ENCODE peak calls at places on chromosomes 1 and 21, in ten cellular contexts. X, N, E, D, S, A, R, P, Q and K are unnamed samples.

GRCh38 chr1:220874201-220874655 is 5.0 kb upstream of the HLX start:
- DNase-seq in E (peak), A (peak), N (peak), R (no peak), S (peak), D (peak), Q (peak), P (no peak), X (no peak), K (peak)

GRCh38 chr1:51270751-51271150 is 34.7 kb downstream of the RNF11 start:
- DNase-seq in D (no peak), Q (no peak), A (no peak), R (no peak), P (no peak), X (no peak), E (no peak), N (no peak), S (no peak), K (no peak)

GRCh38 chr21:41059871-41060270 is 108.1 kb upstream of the BACE2 start:
- DNase-seq in D (no peak), Q (no peak), X (no peak), P (no peak), S (no peak), R (no peak), N (peak), A (no peak), E (no peak), K (no peak)

GRCh38 chr1:10101929-10102328 is 69.2 kb downstream of the UBE4B start:
- DNase-seq in D (no peak), R (no peak), S (no peak), E (no peak), X (no peak), P (no peak), Q (no peak), N (no peak), A (no peak), K (no peak)

GRCh38 chr1:204896023-204896422 is 25.4 kb downstream of the NFASC start:
- DNase-seq in P (no peak), D (no peak), A (no peak), S (no peak), Q (no peak), N (no peak), E (no peak), R (no peak), X (no peak), K (no peak)

GRCh38 chr1:1672181-1672965 is 13.6 kb upstream of the CDK11B start:
- DNase-seq in E (no peak), R (no peak), A (no peak), D (no peak), X (no peak), Q (no peak), S (no peak), P (no peak), N (no peak), K (peak)

GRCh38 chr1:165143437-165144065 is 213.0 kb downstream of the LMX1A start:
- DNase-seq in R (no peak), S (peak), Q (no peak), N (peak), X (no peak), A (peak), P (no peak), E (peak), D (no peak), K (peak)

GRCh38 chr1:869499-870244 is 54.1 kb upstream of the SAMD11 start:
- DNase-seq in E (peak), N (peak), A (peak), P (peak), R (peak), S (peak), Q (no peak), X (peak), D (peak), K (peak)

GRCh38 chr1:171655215-171656116 is 3.0 kb upstream of the MYOC start:
- DNase-seq in A (peak), N (peak), X (peak), D (peak), Q (no peak), S (peak), R (peak), E (no peak), P (peak), K (peak)

GRCh38 chr1:15835205-15835740 is 12.2 kb upstream of the SPEN start:
- DNase-seq in E (peak), R (no peak), N (no peak), X (no peak), P (peak), S (peak), D (no peak), A (no peak), Q (no peak), K (no peak)

GRCh38 chr1:89820423-89821321 is at the start of gene LRRC8D:
- DNase-seq in P (peak), R (peak), S (peak), X (peak), Q (peak), N (peak), E (peak), D (peak), A (peak), K (peak)

GRCh38 chr1:172979828-172980227 is 70.9 kb downstream of the TNFSF18 start:
- DNase-seq in R (no peak), N (no peak), D (no peak), E (no peak), P (no peak), X (no peak), A (no peak), S (no peak), Q (no peak), K (no peak)

GRCh38 chr1:202362212-202362611 is 13.7 kb downstream of the PPP1R12B start:
- DNase-seq in N (no peak), A (no peak), E (no peak), P (no peak), Q (no peak), S (no peak), D (no peak), X (no peak), R (no peak), K (no peak)

GRCh38 chr1:45583666-45584350 is at the start of gene NASP:
- DNase-seq in Q (peak), A (peak), E (peak), R (peak), X (peak), N (peak), P (peak), D (peak), S (peak), K (peak)

GRCh38 chr1:59026472-59026948 is 242.7 kb upstream of the JUN start:
- DNase-seq in X (no peak), E (no peak), R (no peak), Q (no peak), D (no peak), P (no peak), S (no peak), A (no peak), N (peak), K (no peak)

GRCh38 chr1:180507826-180508724 is 5.7 kb upstream of the ACBD6 start:
- DNase-seq in A (no peak), E (no peak), N (peak), X (no peak), D (no peak), Q (no peak), P (no peak), R (peak), S (no peak), K (peak)

GRCh38 chr1:202155478-202156021 is 4.9 kb downstream of the PTPN7 start:
- DNase-seq in E (no peak), Q (no peak), D (peak), X (peak), A (no peak), P (peak), S (no peak), R (no peak), N (peak), K (no peak)

GRCh38 chr1:112713466-112714312 is 1.4 kb downstream of the PPM1J start:
- DNase-seq in R (no peak), S (no peak), N (no peak), D (no peak), A (peak), Q (no peak), E (no peak), X (no peak), P (no peak), K (peak)

GRCh38 chr1:54716299-54717047 is 812 bp downstream of the TTC4 start:
- DNase-seq in Q (peak), S (no peak), X (no peak), D (peak), N (peak), E (no peak), P (no peak), R (no peak), A (no peak), K (no peak)

GRCh38 chr21:33975548-33976081 is 60.0 kb upstream of the ATP5PO start:
- DNase-seq in A (no peak), E (no peak), P (peak), R (peak), N (peak), D (peak), S (peak), X (no peak), Q (no peak), K (peak)

GRCh38 chr1:227788279-227789041 is 27.0 kb upstream of the PRSS38 start:
- DNase-seq in N (peak), A (peak), D (peak), Q (no peak), E (peak), P (no peak), S (peak), X (no peak), R (peak), K (peak)

GRCh38 chr1:31985430-31985829 is 28.2 kb upstream of the KHDRBS1 start:
- DNase-seq in R (peak), S (peak), D (no peak), X (no peak), Q (no peak), N (no peak), P (no peak), A (no peak), E (no peak), K (peak)

GRCh38 chr21:34280389-34280795 is 83.4 kb upstream of the KCNE2 start:
- DNase-seq in S (no peak), E (no peak), D (no peak), N (no peak), P (no peak), Q (no peak), R (no peak), X (peak), A (no peak), K (no peak)

GRCh38 chr1:226661965-226662364 is 77.1 kb downstream of the ITPKB start:
- DNase-seq in S (no peak), D (no peak), Q (no peak), X (peak), E (no peak), A (no peak), P (no peak), R (no peak), N (peak), K (no peak)

GRCh38 chr1:171794085-171794484 is 12.6 kb downstream of the METTL13 start:
- DNase-seq in R (no peak), S (peak), Q (no peak), X (no peak), E (no peak), A (no peak), D (peak), P (no peak), N (peak), K (no peak)

GRCh38 chr1:75233302-75233929 is 99.2 kb downstream of the LHX8 start:
- DNase-seq in D (peak), P (no peak), S (peak), N (peak), Q (peak), R (peak), X (no peak), A (no peak), E (peak), K (peak)

GRCh38 chr1:80217377-80217986 is 1211.0 kb upstream of the ADGRL4 start:
- DNase-seq in R (no peak), S (no peak), N (peak), P (no peak), E (peak), X (no peak), A (no peak), Q (no peak), D (peak), K (no peak)

GRCh38 chr1:241507189-241507820 is 12.2 kb downstream of the FH start:
- DNase-seq in Q (no peak), R (no peak), E (no peak), S (no peak), N (no peak), D (no peak), X (no peak), A (no peak), P (no peak), K (no peak)

GRCh38 chr1:57966751-57967406 is 543.0 kb upstream of the DAB1 start:
- DNase-seq in X (peak), S (no peak), Q (no peak), A (peak), P (no peak), R (no peak), D (peak), E (no peak), N (no peak), K (no peak)

GRCh38 chr21:46124926-46125845 is 27.3 kb downstream of the COL6A2 start:
- DNase-seq in E (no peak), P (no peak), R (no peak), Q (no peak), D (no peak), S (no peak), X (no peak), N (no peak), A (peak), K (no peak)

GRCh38 chr1:5620997-5621396 is 371.2 kb downstream of the NPHP4 start:
- DNase-seq in Q (no peak), N (no peak), E (no peak), D (peak), S (no peak), R (no peak), P (no peak), X (no peak), A (peak), K (no peak)

GRCh38 chr1:58782308-58783089 is 1.3 kb downstream of the JUN start:
- DNase-seq in E (peak), Q (no peak), P (no peak), A (peak), X (peak), R (peak), D (peak), N (peak), S (peak), K (peak)

GRCh38 chr1:227944066-227944930 is 3.4 kb downstream of the WNT9A start:
- DNase-seq in S (no peak), X (peak), P (no peak), A (no peak), R (no peak), N (no peak), E (no peak), Q (no peak), D (no peak), K (no peak)